ENCODE peak calls at places on chromosomes 3 and 15, in ten cellular contexts. U is heart right ventricle; E is IMR-90; Q is aorta; O is PC-9; P is spleen; D is mucosa of descending colon; C is left ventricle myocardium inferior; R is effector memory CD4-positive, alpha-beta T cell; Z is retinal pigment epithelial cell. F is an unnamed sample.

GRCh38 chr15:90497912-90498311 is 31.8 kb upstream of the CRTC3 start:
- DNase-seq in U (no peak), D (peak), Q (no peak), C (no peak), P (no peak), Z (no peak), R (no peak), E (no peak), O (no peak), F (no peak)

GRCh38 chr3:101676765-101677435 is at the start of gene ZBTB11:
- DNase-seq in D (peak), O (peak), E (peak), C (peak), U (peak), R (peak), Z (peak), P (peak), Q (peak), F (peak)

GRCh38 chr3:151387443-151388241 is 3.1 kb upstream of the P2RY12 start:
- DNase-seq in R (no peak), P (peak), U (no peak), C (no peak), Z (no peak), Q (peak), E (no peak), D (no peak), O (no peak), F (no peak)

GRCh38 chr3:197195326-197195725 is 103.1 kb downstream of the DLG1 start:
- DNase-seq in R (no peak), C (no peak), Q (no peak), E (no peak), P (no peak), Z (no peak), U (no peak), O (no peak), D (no peak), F (no peak)

GRCh38 chr3:14393440-14394111 is 8.8 kb upstream of the SLC6A6 start:
- DNase-seq in U (no peak), D (no peak), O (no peak), Q (no peak), P (no peak), E (peak), C (no peak), R (no peak), Z (no peak), F (peak)

GRCh38 chr3:43704697-43705096 is 14.0 kb downstream of the ABHD5 start:
- DNase-seq in O (no peak), R (no peak), U (no peak), D (no peak), E (no peak), P (no peak), Q (no peak), Z (no peak), C (no peak), F (no peak)

GRCh38 chr3:186317478-186317877 is 44.6 kb downstream of the DGKG start:
- DNase-seq in E (no peak), D (no peak), P (no peak), O (no peak), Z (no peak), Q (no peak), R (no peak), U (no peak), C (no peak), F (no peak)

GRCh38 chr3:105827101-105827634 is 41.6 kb downstream of the CBLB start:
- DNase-seq in C (no peak), U (no peak), P (no peak), O (no peak), R (no peak), E (no peak), Q (no peak), D (no peak), Z (no peak), F (no peak)

GRCh38 chr3:132187746-132188145 is 129.5 kb upstream of the ACP3 start:
- DNase-seq in Z (no peak), C (no peak), O (no peak), D (no peak), P (no peak), U (no peak), Q (no peak), E (no peak), R (no peak), F (no peak)

GRCh38 chr3:195040094-195040493 is 230.9 kb downstream of the XXYLT1 start:
- DNase-seq in R (no peak), Q (peak), C (peak), E (no peak), Z (no peak), U (no peak), D (no peak), O (no peak), P (no peak), F (no peak)

GRCh38 chr3:96760956-96761355 is 53.4 kb upstream of the EPHA6 start:
- DNase-seq in Z (no peak), P (no peak), Q (no peak), U (no peak), E (no peak), O (no peak), C (no peak), R (no peak), D (no peak), F (no peak)

GRCh38 chr15:67018451-67018850 is 47.0 kb upstream of the SMAD3 start:
- DNase-seq in Q (no peak), O (no peak), C (no peak), Z (no peak), P (no peak), U (no peak), E (no peak), R (no peak), D (no peak), F (no peak)

GRCh38 chr3:86774082-86774691 is 216.8 kb downstream of the VGLL3 start:
- DNase-seq in U (no peak), Q (no peak), Z (no peak), D (no peak), P (no peak), R (no peak), C (no peak), E (peak), O (no peak), F (peak)

GRCh38 chr3:141092663-141093062 is 41.5 kb downstream of the SPSB4 start:
- DNase-seq in Q (no peak), E (no peak), Z (no peak), R (no peak), U (no peak), D (no peak), C (no peak), O (no peak), P (no peak), F (no peak)

GRCh38 chr3:7146529-7146928 is 285.6 kb downstream of the GRM7 start:
- DNase-seq in Z (no peak), E (no peak), D (no peak), P (no peak), Q (no peak), R (no peak), C (no peak), U (no peak), O (no peak), F (no peak)

GRCh38 chr3:112531358-112531781 is 30.4 kb downstream of the ATG3 start:
- DNase-seq in E (peak), P (no peak), C (no peak), Q (no peak), R (no peak), U (no peak), O (no peak), D (no peak), Z (peak), F (peak)

GRCh38 chr3:120348065-120348980 is 831 bp downstream of the LRRC58 start:
- DNase-seq in U (peak), Q (no peak), D (peak), C (no peak), O (no peak), P (no peak), E (peak), Z (no peak), R (peak), F (peak)

GRCh38 chr3:104069114-104069513 is 1297.6 kb upstream of the ALCAM start:
- DNase-seq in C (no peak), O (no peak), Z (no peak), U (no peak), D (no peak), R (no peak), E (no peak), Q (no peak), P (no peak), F (peak)

GRCh38 chr3:149723781-149724180 is 28.5 kb downstream of the COMMD2 start:
- DNase-seq in P (no peak), Z (no peak), E (no peak), O (no peak), C (no peak), R (no peak), U (no peak), Q (no peak), D (no peak), F (peak)

GRCh38 chr3:176403531-176403930 is 793.8 kb downstream of the TBL1XR1 start:
- DNase-seq in P (no peak), Q (no peak), C (no peak), R (no peak), Z (no peak), O (no peak), U (no peak), E (no peak), D (no peak), F (no peak)

GRCh38 chr3:12439161-12439560 is 45.1 kb upstream of the TSEN2 start:
- DNase-seq in U (no peak), R (no peak), Q (no peak), D (peak), Z (no peak), O (no peak), E (no peak), P (no peak), C (no peak), F (no peak)

GRCh38 chr3:15165061-15165460 is 41.0 kb upstream of the CAPN7 start:
- DNase-seq in P (no peak), C (no peak), D (no peak), U (no peak), Q (no peak), E (no peak), O (no peak), Z (no peak), R (no peak), F (no peak)

GRCh38 chr3:195169011-195169410 is 101.9 kb downstream of the XXYLT1 start:
- DNase-seq in P (no peak), E (no peak), O (no peak), R (no peak), Z (no peak), U (no peak), Q (no peak), D (no peak), C (no peak), F (no peak)

GRCh38 chr15:65833501-65834220 is 35.6 kb upstream of the RAB11A start:
- DNase-seq in Q (no peak), U (peak), D (peak), Z (no peak), O (no peak), R (no peak), P (no peak), E (no peak), C (no peak), F (no peak)

GRCh38 chr3:127172670-127173515 is 20.0 kb upstream of the PRR23E start:
- DNase-seq in Q (no peak), D (no peak), P (peak), U (no peak), R (no peak), C (no peak), E (peak), Z (peak), O (peak), F (peak)

GRCh38 chr15:60922736-60923135 is 306.4 kb downstream of the RORA start:
- DNase-seq in Z (no peak), R (no peak), O (no peak), E (no peak), U (no peak), C (no peak), D (no peak), P (no peak), Q (no peak), F (no peak)

GRCh38 chr15:37995461-37996347 is 61.3 kb downstream of the TMCO5A start:
- DNase-seq in Q (no peak), E (peak), O (peak), U (peak), D (peak), R (no peak), C (no peak), P (no peak), Z (peak), F (peak)

GRCh38 chr15:29687939-29688884 is 134.1 kb downstream of the TJP1 start:
- DNase-seq in C (no peak), E (no peak), P (peak), U (no peak), R (no peak), D (peak), Q (no peak), Z (no peak), O (peak), F (no peak)

GRCh38 chr15:42146551-42147430 is 9.6 kb downstream of the PLA2G4F start:
- DNase-seq in C (no peak), P (no peak), R (no peak), U (no peak), Q (no peak), D (no peak), Z (no peak), E (no peak), O (no peak), F (no peak)

GRCh38 chr3:37291275-37291700 is 116.9 kb upstream of the LRRFIP2 start:
- DNase-seq in Z (no peak), P (no peak), E (peak), C (no peak), D (no peak), O (no peak), Q (no peak), R (no peak), U (no peak), F (peak)

GRCh38 chr3:105353485-105354161 is 13.1 kb upstream of the ALCAM start:
- DNase-seq in E (peak), D (peak), P (peak), Q (peak), U (no peak), C (peak), R (no peak), O (peak), Z (no peak), F (no peak)

GRCh38 chr3:159252772-159253384 is 451.0 kb downstream of the MFSD1 start:
- DNase-seq in O (peak), P (no peak), R (no peak), D (peak), Z (no peak), U (no peak), C (no peak), Q (no peak), E (peak), F (peak)

GRCh38 chr15:40344631-40345120 is 3.9 kb upstream of the CCDC9B start:
- DNase-seq in P (peak), C (no peak), Z (no peak), U (peak), R (peak), E (peak), Q (peak), D (peak), O (peak), F (peak)

GRCh38 chr3:16533928-16534913 is 20.7 kb upstream of the RFTN1 start:
- DNase-seq in R (no peak), D (no peak), U (no peak), Q (no peak), C (no peak), O (no peak), E (no peak), Z (no peak), P (no peak), F (no peak)

GRCh38 chr15:99486371-99487336 is 79.1 kb upstream of the MEF2A start:
- DNase-seq in U (peak), P (peak), Q (peak), O (peak), D (peak), C (peak), R (no peak), E (peak), Z (peak), F (peak)

GRCh38 chr15:39682366-39682765 is 100.3 kb downstream of the FSIP1 start:
- DNase-seq in D (no peak), Z (no peak), C (no peak), E (no peak), O (no peak), R (no peak), Q (no peak), U (no peak), P (no peak), F (peak)

DNA sequence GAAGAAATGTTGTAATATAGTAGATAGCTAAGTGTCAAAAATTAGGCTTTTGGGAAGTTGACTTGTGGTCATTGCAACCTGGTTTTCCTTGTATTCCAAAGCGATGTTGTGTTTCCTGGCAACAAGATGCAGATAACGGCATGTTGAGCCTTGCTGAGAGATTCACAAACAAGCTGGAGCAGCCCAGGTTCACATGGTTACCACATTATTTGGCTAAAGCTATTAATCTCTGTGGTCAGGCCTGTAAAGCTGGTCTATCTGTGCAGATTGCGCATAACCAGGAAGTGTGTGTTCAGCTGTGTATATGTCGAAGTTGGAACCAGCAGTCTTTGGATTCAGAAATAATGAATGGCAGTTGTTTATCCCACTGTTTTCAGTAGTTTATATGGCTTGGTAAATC is 6.6 kb downstream of the TIPARP start:
- DNase-seq in E (peak), D (no peak), Z (peak), P (no peak), U (peak), C (no peak), Q (no peak), R (no peak), O (peak), F (peak)
- H3K4me3 ChIP-seq in E (no peak), D (no peak), Z (no peak), P (no peak), U (no peak), C (peak), Q (no peak), R (no peak), O (no peak), F (peak)

GRCh38 chr15:84721381-84721780 is 5.4 kb upstream of the SEC11A start:
- DNase-seq in P (no peak), Z (no peak), U (no peak), Q (no peak), E (no peak), R (no peak), C (no peak), O (no peak), D (no peak), F (no peak)
- H3K4me3 ChIP-seq in P (no peak), Z (no peak), U (no peak), Q (no peak), E (no peak), R (no peak), C (no peak), O (no peak), D (no peak), F (no peak)

GRCh38 chr3:4302747-4303146 is 422 bp upstream of the SETMAR start:
- DNase-seq in D (no peak), U (no peak), Z (no peak), E (no peak), O (no peak), Q (no peak), R (no peak), C (no peak), P (peak), F (no peak)
- H3K4me3 ChIP-seq in D (no peak), U (peak), Z (peak), E (peak), O (peak), Q (no peak), R (peak), C (peak), P (peak), F (peak)

DNA sequence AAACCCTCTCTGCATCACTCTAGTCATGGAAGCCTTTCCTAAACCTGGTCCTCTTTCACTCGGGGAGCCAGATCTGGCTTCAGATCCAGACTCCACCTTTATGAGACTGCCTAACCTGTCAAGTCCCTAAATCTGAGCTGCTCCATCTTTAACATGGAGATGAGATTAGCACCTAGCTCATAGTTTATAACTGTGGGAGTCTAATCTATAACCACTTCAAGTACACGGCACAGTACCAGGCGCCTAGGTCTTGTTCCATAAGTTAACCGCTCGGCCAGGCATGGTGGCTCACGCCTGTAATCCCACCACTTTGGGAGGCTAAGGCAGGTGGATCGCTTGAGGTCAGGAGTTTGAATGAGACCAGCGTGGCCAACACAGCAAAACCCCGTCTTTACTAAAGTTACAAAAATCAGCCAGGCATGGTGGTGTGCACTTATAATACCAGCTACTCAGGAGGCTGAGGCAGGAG is 30.3 kb downstream of the TPM1 start:
- DNase-seq in Q (no peak), D (no peak), E (no peak), U (no peak), Z (no peak), R (no peak), O (no peak), C (no peak), P (no peak), F (no peak)
- H3K4me3 ChIP-seq in Q (no peak), D (no peak), E (no peak), U (no peak), Z (no peak), R (no peak), O (no peak), C (no peak), P (no peak), F (no peak)

GRCh38 chr15:76503121-76503520 is 166.5 kb downstream of the ISL2 start:
- DNase-seq in O (no peak), Z (no peak), E (no peak), U (no peak), R (no peak), D (no peak), C (no peak), P (no peak), Q (no peak), F (no peak)
- H3K4me3 ChIP-seq in O (no peak), Z (no peak), E (no peak), U (no peak), R (no peak), D (no peak), C (no peak), P (no peak), Q (no peak), F (no peak)

F was measured in AG10803.